ENCODE peak calls at places on chromosomes 5 and 9, in seven cellular contexts. N, B, X, M, Z, E and Q are unnamed samples.

GRCh38 chr9:74951725-74952151 is 974 bp downstream of the C9orf40 start:
- DNase-seq in Z (peak; percentile 41), E (peak; percentile 14), N (peak; percentile 38), B (no peak), M (peak; percentile 85), X (peak; percentile 90), Q (no peak)

GRCh38 chr9:3177362-3177761 is 333.5 kb upstream of the PUM3 start:
- DNase-seq in N (no peak), Z (no peak), E (no peak), M (no peak), X (no peak), B (no peak), Q (no peak)

GRCh38 chr9:120829650-120830049 is 13.1 kb downstream of the PSMD5 start:
- DNase-seq in X (no peak), Z (no peak), M (no peak), E (no peak), B (no peak), N (no peak), Q (no peak)

GRCh38 chr5:178277866-178278265 is 45.3 kb upstream of the PHYKPL start:
- DNase-seq in X (peak; percentile 42), M (peak; percentile 58), B (peak; percentile 49), E (no peak), Z (no peak), N (no peak), Q (no peak)

GRCh38 chr9:133959966-133960567 is 32.1 kb downstream of the VAV2 start:
- DNase-seq in M (peak; percentile 72), B (no peak), Z (no peak), X (peak; percentile 46), N (no peak), E (no peak), Q (no peak)

GRCh38 chr5:79464695-79465332 is 49.1 kb downstream of the HOMER1 start:
- DNase-seq in X (no peak), N (no peak), M (no peak), B (no peak), E (no peak), Z (no peak), Q (no peak)

GRCh38 chr5:156322666-156323065 is 4.3 kb upstream of the SGCD start:
- DNase-seq in Z (no peak), B (no peak), M (no peak), E (no peak), N (no peak), X (no peak), Q (no peak)

GRCh38 chr5:15791859-15792258 is 291.9 kb downstream of the FBXL7 start:
- DNase-seq in E (peak; percentile 22), Z (no peak), B (no peak), X (no peak), N (no peak), M (no peak), Q (no peak)

GRCh38 chr9:112384219-112384618 is 4.3 kb downstream of the HSDL2 start:
- DNase-seq in N (no peak), E (no peak), X (no peak), M (no peak), Z (no peak), B (no peak), Q (no peak)

GRCh38 chr9:132054024-132054423 is 25.6 kb downstream of the MED27 start:
- DNase-seq in B (no peak), N (no peak), E (no peak), Z (no peak), M (no peak), X (peak; percentile 4), Q (no peak)
- H3K27ac ChIP-seq in B (no peak overlapping the region), N (no peak overlapping the region), E (no peak overlapping the region), Z (no peak overlapping the region), M (no peak overlapping the region), X (no peak overlapping the region), Q (no peak overlapping the region)

DNA sequence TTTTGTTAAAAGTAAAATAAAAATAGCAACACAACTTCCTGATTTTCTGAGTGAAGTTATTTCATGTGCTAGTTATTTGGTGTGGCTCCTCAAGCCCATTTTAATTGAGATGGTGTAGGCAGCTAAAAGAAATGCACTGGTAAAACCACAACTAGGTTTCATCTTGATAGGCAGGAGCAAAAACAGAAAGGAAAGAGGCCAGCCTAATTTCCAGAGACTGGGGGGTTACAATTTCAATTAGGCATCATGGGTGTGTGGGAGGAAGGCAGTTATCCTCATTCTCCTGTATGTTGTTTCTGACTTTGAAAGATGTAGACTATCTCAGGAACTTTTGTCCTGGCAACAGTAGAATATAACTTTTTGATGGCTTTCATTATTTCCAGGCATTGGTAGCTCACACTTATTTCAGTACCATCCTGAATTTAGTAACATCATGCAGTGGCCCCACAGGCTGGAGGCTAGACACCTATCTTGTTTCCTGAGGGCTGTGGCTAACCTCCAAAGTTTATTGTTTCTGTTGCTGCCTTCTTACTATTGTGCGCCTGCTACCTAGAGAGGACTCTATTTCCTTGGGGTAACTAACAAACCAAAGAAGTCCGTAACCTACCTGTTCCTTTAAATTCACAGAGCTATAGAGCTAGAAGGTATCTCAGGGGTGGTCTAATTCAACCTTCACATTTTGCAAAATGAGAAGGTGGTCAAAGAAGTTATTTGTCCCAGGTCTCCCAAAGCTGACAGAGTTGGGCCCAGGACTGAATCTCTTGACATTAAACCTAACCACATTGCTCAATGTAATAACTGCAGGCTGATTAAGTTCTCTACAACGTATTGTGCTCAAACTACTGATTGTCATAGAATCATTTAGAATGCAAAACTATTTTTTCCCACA is 42.4 kb downstream of the FYB1 start:
- DNase-seq in Z (no peak), E (no peak), N (no peak), M (no peak), B (no peak), X (no peak), Q (no peak)
- H3K27ac ChIP-seq in Z (peak overlapping the region; percentile 62), E (no peak overlapping the region), N (no peak overlapping the region), M (no peak overlapping the region), B (no peak overlapping the region), X (no peak overlapping the region), Q (no peak overlapping the region)

DNA sequence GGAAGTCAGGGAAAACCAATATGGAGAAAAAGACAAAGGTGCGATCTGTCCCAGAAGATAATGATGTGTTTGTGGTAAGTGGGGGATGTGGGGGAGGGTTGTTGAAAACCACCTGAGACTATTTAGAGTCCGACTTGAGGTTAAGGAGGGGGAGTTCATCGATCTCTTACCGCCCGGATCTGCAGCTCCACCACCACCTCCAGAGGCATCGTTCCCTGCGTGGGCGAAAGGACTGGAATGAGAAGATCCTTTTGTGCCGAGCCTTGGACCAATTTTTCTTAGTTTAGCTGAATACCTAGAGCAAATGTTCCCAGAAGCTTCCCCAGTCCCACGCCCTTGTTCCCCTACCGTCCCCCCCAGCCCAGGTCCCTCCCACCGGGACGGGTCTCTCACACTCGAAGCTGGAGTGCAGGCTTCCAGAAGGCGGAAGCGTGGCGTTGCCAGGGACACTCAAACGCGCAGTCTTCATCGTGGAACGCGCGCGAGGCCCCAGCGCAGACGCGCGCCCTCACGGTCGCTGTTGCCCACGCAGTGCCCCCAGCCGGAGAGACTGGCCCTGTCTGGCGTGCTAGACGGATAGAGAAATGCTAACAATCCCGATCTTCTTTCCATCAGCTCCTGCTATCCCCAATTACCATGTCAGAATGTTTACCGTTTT is at the start of gene SPATA6L:
- DNase-seq in E (no peak), N (peak; percentile 68), X (peak; percentile 92), M (peak; percentile 90), B (no peak), Z (peak; percentile 43), Q (no peak)
- H3K27ac ChIP-seq in E (no peak within 1 kb of the TSS), N (peak within 1 kb of the TSS; percentile 58), X (peak within 1 kb of the TSS; percentile 69), M (no peak within 1 kb of the TSS), B (peak within 1 kb of the TSS; percentile 22), Z (peak within 1 kb of the TSS; percentile 54), Q (peak within 1 kb of the TSS; percentile 65)

GRCh38 chr9:97365634-97366033 is 46.3 kb upstream of the TDRD7 start:
- DNase-seq in X (no peak), N (no peak), M (no peak), E (no peak), Z (no peak), B (no peak), Q (no peak)

GRCh38 chr9:97366476-97366875 is 45.4 kb upstream of the TDRD7 start:
- DNase-seq in M (no peak), Z (no peak), E (no peak), N (no peak), X (no peak), B (no peak), Q (no peak)

GRCh38 chr9:97364769-97365490 is 47.0 kb upstream of the TDRD7 start:
- DNase-seq in Z (no peak), M (no peak), E (no peak), N (no peak), B (no peak), X (no peak), Q (no peak)

GRCh38 chr9:97363661-97364299 is 48.1 kb upstream of the TDRD7 start:
- DNase-seq in X (no peak), E (no peak), B (no peak), M (no peak), N (no peak), Z (no peak), Q (no peak)

DNA sequence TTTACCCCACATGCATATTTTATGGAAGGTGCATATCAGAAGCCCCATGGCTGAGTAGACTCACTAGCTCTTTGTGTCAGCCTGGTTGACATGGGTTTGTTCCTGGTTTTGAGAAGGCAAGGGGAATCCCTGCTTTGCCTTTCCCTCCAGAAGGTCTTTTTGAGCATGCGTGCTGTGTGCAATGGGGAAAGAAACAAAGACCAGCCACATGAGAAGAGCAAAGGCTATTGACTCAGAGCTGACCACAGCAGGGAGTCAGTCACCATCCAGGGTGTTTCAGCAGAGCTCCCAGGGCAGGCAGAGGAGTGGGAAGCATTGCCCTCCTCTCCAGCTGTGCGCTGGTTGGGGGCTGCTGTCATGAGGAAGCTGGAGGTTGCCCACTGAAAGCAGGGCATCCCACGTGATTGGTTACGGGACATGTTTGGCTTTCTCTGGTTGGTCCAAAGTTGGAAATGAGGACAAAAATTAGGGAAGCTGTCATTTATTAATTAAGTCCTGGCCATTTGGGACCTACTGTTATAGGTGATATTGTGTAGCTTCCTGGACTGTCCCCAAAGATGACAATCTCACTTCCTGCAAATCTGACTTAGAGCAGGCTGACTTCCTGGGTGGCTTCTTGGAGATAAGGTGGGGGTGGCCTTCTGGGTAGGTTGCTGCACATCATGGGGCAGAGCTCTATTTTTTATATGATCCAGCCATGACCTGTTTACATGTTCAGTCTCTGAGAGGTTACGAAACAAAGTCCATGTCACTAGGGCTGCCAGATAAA is 48.9 kb upstream of the TDRD7 start:
- DNase-seq in X (no peak), B (no peak), N (no peak), M (no peak), Z (no peak), E (no peak), Q (no peak)
- H3K27ac ChIP-seq in X (no peak overlapping the region), B (no peak overlapping the region), N (no peak overlapping the region), M (no peak overlapping the region), Z (no peak overlapping the region), E (no peak overlapping the region), Q (no peak overlapping the region)

GRCh38 chr5:143237664-143238063 is 165.8 kb downstream of the NR3C1 start:
- DNase-seq in Z (no peak), M (no peak), N (no peak), B (no peak), E (no peak), X (no peak), Q (no peak)

GRCh38 chr5:143233020-143233419 is 170.5 kb downstream of the NR3C1 start:
- DNase-seq in N (no peak), X (peak; percentile 16), Z (no peak), M (no peak), E (no peak), B (no peak), Q (no peak)

GRCh38 chr5:143238620-143239019 is 164.9 kb downstream of the NR3C1 start:
- DNase-seq in X (no peak), E (no peak), N (no peak), B (no peak), Z (no peak), M (no peak), Q (no peak)

GRCh38 chr5:143234162-143234842 is 169.2 kb downstream of the NR3C1 start:
- DNase-seq in M (no peak), E (no peak), X (no peak), N (no peak), Z (no peak), B (no peak), Q (no peak)

GRCh38 chr5:143235423-143235822 is 168.1 kb downstream of the NR3C1 start:
- DNase-seq in M (no peak), N (no peak), Z (no peak), E (peak; percentile 36), X (no peak), B (peak; percentile 92), Q (no peak)
- H3K27ac ChIP-seq in M (no peak overlapping the region), N (no peak overlapping the region), Z (no peak overlapping the region), E (no peak overlapping the region), X (no peak overlapping the region), B (peak overlapping the region; percentile 82), Q (no peak overlapping the region)